ENCODE peak calls at places on chromosomes 12 and 14, in nine cellular contexts. I, L, R, A, U, Z, V, M and C are unnamed samples.

GRCh38 chr12:76047060-76047459 is 15.5 kb upstream of the PHLDA1 start:
- DNase-seq in M (no peak), Z (no peak), V (no peak), U (no peak), A (no peak), L (no peak), R (no peak), I (no peak), C (no peak)

GRCh38 chr14:76763362-76764041 is 2.2 kb downstream of the VASH1 start:
- DNase-seq in V (no peak), Z (no peak), R (no peak), I (no peak), U (no peak), A (peak), M (no peak), L (no peak), C (no peak)

GRCh38 chr12:15679146-15679545 is 110.0 kb downstream of the EPS8 start:
- DNase-seq in Z (no peak), A (peak), R (no peak), U (peak), L (no peak), I (no peak), V (no peak), M (no peak), C (no peak)

GRCh38 chr12:132761911-132762583 is 415 bp upstream of the ANKLE2 start:
- DNase-seq in I (peak), Z (peak), A (peak), U (peak), M (peak), R (peak), L (peak), V (peak), C (peak)

GRCh38 chr12:113030875-113031525 is 25.5 kb upstream of the DTX1 start:
- DNase-seq in A (peak), R (peak), Z (no peak), U (peak), I (no peak), L (peak), M (peak), V (peak), C (no peak)

GRCh38 chr12:3622021-3622731 is 130.7 kb downstream of the CRACR2A start:
- DNase-seq in R (no peak), U (no peak), M (no peak), V (no peak), Z (no peak), L (no peak), I (no peak), A (no peak), C (no peak)

GRCh38 chr12:28574746-28575592 is 384.7 kb downstream of the CCDC91 start:
- DNase-seq in Z (no peak), L (no peak), A (no peak), V (no peak), U (no peak), M (no peak), I (no peak), R (no peak), C (no peak)

GRCh38 chr12:41202051-41202450 is 13.9 kb downstream of the PDZRN4 start:
- DNase-seq in I (no peak), M (no peak), R (no peak), V (no peak), A (no peak), Z (no peak), U (no peak), L (no peak), C (no peak)

GRCh38 chr14:89206426-89206825 is 210.6 kb downstream of the FOXN3 start:
- DNase-seq in M (no peak), U (no peak), R (no peak), A (no peak), L (no peak), V (no peak), Z (no peak), I (no peak), C (no peak)

GRCh38 chr14:89378119-89378518 is 38.9 kb downstream of the FOXN3 start:
- DNase-seq in U (peak), Z (no peak), V (no peak), L (no peak), I (no peak), M (no peak), R (peak), A (peak), C (no peak)

GRCh38 chr14:37681486-37681885 is 86.1 kb downstream of the TTC6 start:
- DNase-seq in M (no peak), R (no peak), U (no peak), V (no peak), A (no peak), L (no peak), Z (no peak), I (no peak), C (no peak)

GRCh38 chr14:31084385-31084784 is 58.2 kb upstream of the STRN3 start:
- DNase-seq in U (no peak), Z (no peak), V (no peak), L (peak), R (no peak), M (no peak), I (no peak), A (no peak), C (peak)

GRCh38 chr12:71556881-71557280 is 106.8 kb downstream of the ZFC3H1 start:
- DNase-seq in A (peak), Z (no peak), V (no peak), M (no peak), R (peak), U (peak), L (peak), I (no peak), C (no peak)

GRCh38 chr12:62808166-62808879 is 126.6 kb downstream of the PPM1H start:
- DNase-seq in Z (no peak), U (no peak), A (no peak), I (no peak), M (no peak), V (no peak), R (no peak), L (no peak), C (no peak)

GRCh38 chr12:92324849-92325500 is 179.3 kb upstream of the BTG1 start:
- DNase-seq in I (no peak), Z (no peak), A (no peak), U (no peak), M (no peak), L (no peak), R (no peak), V (no peak), C (no peak)

GRCh38 chr12:78494911-78495310 is 369.7 kb upstream of the SYT1 start:
- DNase-seq in A (peak), Z (no peak), L (no peak), I (no peak), M (no peak), V (no peak), R (peak), U (peak), C (no peak)

GRCh38 chr14:68074765-68075381 is 255.3 kb downstream of the RAD51B start:
- DNase-seq in A (no peak), I (no peak), R (no peak), Z (no peak), M (no peak), L (no peak), V (no peak), U (peak), C (no peak)

GRCh38 chr14:71591929-71592328 is 340.3 kb upstream of the RGS6 start:
- DNase-seq in R (peak), U (peak), L (no peak), V (no peak), A (peak), M (peak), Z (no peak), I (no peak), C (no peak)

GRCh38 chr12:32679091-32679909 is at the start of gene DNM1L:
- DNase-seq in U (peak), V (peak), L (peak), M (peak), I (peak), Z (peak), A (peak), R (peak), C (peak)

GRCh38 chr12:13250416-13250815 is 53.9 kb downstream of the EMP1 start:
- DNase-seq in U (no peak), V (no peak), A (peak), M (no peak), Z (no peak), I (no peak), R (peak), L (no peak), C (no peak)

GRCh38 chr12:32270818-32271710 is 128.3 kb upstream of the FGD4 start:
- DNase-seq in Z (no peak), M (no peak), U (peak), R (no peak), I (no peak), A (peak), L (no peak), V (no peak), C (no peak)

GRCh38 chr12:49838973-49839633 is 3.8 kb downstream of the BCDIN3D start:
- DNase-seq in U (peak), I (no peak), R (peak), M (peak), A (peak), V (no peak), Z (no peak), L (peak), C (no peak)

GRCh38 chr12:116319851-116320621 is 42.5 kb upstream of the MED13L start:
- DNase-seq in I (no peak), A (peak), U (peak), Z (peak), M (peak), V (no peak), L (no peak), R (peak), C (no peak)

GRCh38 chr14:59690426-59690825 is 113.8 kb upstream of the CCDC175 start:
- DNase-seq in U (no peak), Z (no peak), V (no peak), I (no peak), A (no peak), M (no peak), L (no peak), R (no peak), C (no peak)

GRCh38 chr12:32877670-32878459 is 18.7 kb downstream of the PKP2 start:
- DNase-seq in Z (no peak), M (no peak), I (no peak), R (no peak), A (no peak), L (no peak), U (no peak), V (peak), C (no peak)

GRCh38 chr12:131990066-131990979 is 40.6 kb downstream of the EP400 start:
- DNase-seq in L (no peak), I (no peak), M (no peak), A (no peak), U (no peak), Z (no peak), R (no peak), V (no peak), C (peak)

GRCh38 chr14:95098984-95099599 is 58.2 kb downstream of the DICER1 start:
- DNase-seq in I (no peak), A (peak), M (peak), V (peak), R (peak), Z (peak), U (peak), L (peak), C (peak)

GRCh38 chr12:123096159-123096558 is 54.7 kb downstream of the PITPNM2 start:
- DNase-seq in Z (no peak), A (no peak), U (no peak), R (no peak), M (no peak), V (no peak), L (no peak), I (no peak), C (no peak)

GRCh38 chr14:40347675-40348074 is 915.4 kb upstream of the FBXO33 start:
- DNase-seq in Z (no peak), A (no peak), L (no peak), V (no peak), M (no peak), I (no peak), R (no peak), U (no peak), C (peak)

GRCh38 chr12:123532021-123532420 is 1.5 kb downstream of the RILPL1 start:
- DNase-seq in A (peak), V (no peak), L (no peak), M (peak), U (no peak), I (no peak), R (no peak), Z (no peak), C (no peak)

GRCh38 chr12:22304341-22304740 is 30.2 kb downstream of the ST8SIA1 start:
- DNase-seq in R (no peak), I (no peak), M (no peak), V (no peak), A (no peak), U (no peak), Z (no peak), L (no peak), C (no peak)

GRCh38 chr14:40599726-40600125 is 1007.0 kb upstream of the LRFN5 start:
- DNase-seq in R (peak), L (no peak), I (no peak), A (no peak), V (no peak), Z (no peak), M (no peak), U (no peak), C (no peak)

GRCh38 chr14:81268016-81268416 is 47.3 kb upstream of the GTF2A1 start:
- DNase-seq in Z (no peak), R (no peak), V (no peak), M (peak), I (no peak), U (no peak), L (no peak), A (peak), C (no peak)

GRCh38 chr12:109308534-109309440 is at the start of gene FOXN4:
- DNase-seq in R (no peak), V (peak), I (no peak), M (no peak), A (no peak), U (no peak), L (peak), Z (no peak), C (no peak)

GRCh38 chr14:91354979-91355685 is 62.5 kb downstream of the CCDC88C start:
- DNase-seq in V (peak), U (no peak), M (no peak), Z (peak), A (no peak), I (no peak), L (peak), R (no peak), C (no peak)

GRCh38 chr14:61620130-61620946 is 75.0 kb upstream of the HIF1A start:
- DNase-seq in V (no peak), L (no peak), R (peak), A (peak), I (no peak), M (no peak), U (peak), Z (peak), C (no peak)